ENCODE peak calls at places on chromosome 21, in seven cellular contexts. U, C, Z, S, G, P and L are unnamed samples.

GRCh38 chr21:45639206-45640000 is 4.1 kb upstream of the PCBP3 start:
- DNase-seq in U (no peak), C (no peak), Z (no peak), S (no peak), G (peak; percentile 43), P (no peak), L (no peak)

GRCh38 chr21:38134084-38134873 is 122.5 kb upstream of the KCNJ15 start:
- DNase-seq in U (no peak), C (no peak), Z (no peak), S (no peak), G (no peak), P (no peak), L (no peak)

GRCh38 chr21:33396966-33397365 is 6.2 kb upstream of the IFNGR2 start:
- DNase-seq in U (no peak), C (no peak), Z (no peak), S (no peak), G (peak; percentile 69), P (no peak), L (no peak)

GRCh38 chr21:37060296-37060695 is 12.6 kb downstream of the PIGP start:
- DNase-seq in U (no peak), C (no peak), Z (peak; percentile 95), S (no peak), G (peak; percentile 96), P (no peak), L (no peak)

GRCh38 chr21:45971487-45972352 is 9.8 kb upstream of the COL6A1 start:
- DNase-seq in U (no peak), C (no peak), Z (peak; percentile 97), S (no peak), G (peak; percentile 79), P (no peak), L (no peak)

GRCh38 chr21:37835512-37835911 is 80.7 kb downstream of the KCNJ6 start:
- DNase-seq in U (no peak), C (no peak), Z (no peak), S (no peak), G (no peak), P (no peak), L (no peak)

GRCh38 chr21:34890724-34891609 is 158.1 kb downstream of the RUNX1 start:
- DNase-seq in U (peak; percentile 43), C (peak; percentile 42), Z (no peak), S (no peak), G (peak; percentile 72), P (no peak), L (peak; percentile 13)

GRCh38 chr21:32456497-32456918 is 44.0 kb downstream of the EVA1C start:
- DNase-seq in U (no peak), C (no peak), Z (peak; percentile 20), S (no peak), G (peak; percentile 40), P (no peak), L (no peak)

GRCh38 chr21:45331521-45332257 is 44.0 kb upstream of the POFUT2 start:
- DNase-seq in U (no peak), C (no peak), Z (no peak), S (no peak), G (no peak), P (no peak), L (no peak)

GRCh38 chr21:45138199-45139002 is 64.0 kb downstream of the ADARB1 start:
- DNase-seq in U (peak; percentile 64), C (peak; percentile 59), Z (peak; percentile 31), S (peak; percentile 43), G (peak; percentile 81), P (peak; percentile 33), L (peak; percentile 51)

GRCh38 chr21:45279446-45280177 is 8.1 kb downstream of the POFUT2 start:
- DNase-seq in U (no peak), C (no peak), Z (no peak), S (no peak), G (peak; percentile 0), P (no peak), L (no peak)

GRCh38 chr21:44437696-44438431 is 17.4 kb upstream of the LRRC3 start:
- DNase-seq in U (no peak), C (no peak), Z (no peak), S (no peak), G (no peak), P (no peak), L (no peak)

GRCh38 chr21:42010507-42011493 is 640 bp upstream of the ZBTB21 start:
- DNase-seq in U (no peak), C (peak; percentile 17), Z (no peak), S (no peak), G (peak; percentile 47), P (no peak), L (no peak)

GRCh38 chr21:45111703-45112102 is 37.3 kb downstream of the ADARB1 start:
- DNase-seq in U (no peak), C (no peak), Z (no peak), S (no peak), G (no peak), P (no peak), L (no peak)

GRCh38 chr21:41864311-41865001 is 14.7 kb downstream of the PRDM15 start:
- DNase-seq in U (no peak), C (no peak), Z (no peak), S (no peak), G (no peak), P (no peak), L (no peak)

GRCh38 chr21:16408280-16408669 is 678.5 kb downstream of the USP25 start:
- DNase-seq in U (no peak), C (no peak), Z (no peak), S (no peak), G (no peak), P (no peak), L (no peak)

GRCh38 chr21:26835714-26836265 is 9.4 kb downstream of the ADAMTS1 start:
- DNase-seq in U (no peak), C (no peak), Z (no peak), S (no peak), G (no peak), P (no peak), L (no peak)

GRCh38 chr21:31482460-31482859 is 138.4 kb upstream of the TIAM1 start:
- DNase-seq in U (no peak), C (no peak), Z (no peak), S (no peak), G (no peak), P (no peak), L (no peak)

GRCh38 chr21:38120984-38121855 is 135.6 kb upstream of the KCNJ15 start:
- DNase-seq in U (no peak), C (no peak), Z (no peak), S (no peak), G (no peak), P (no peak), L (no peak)